ENCODE peak calls at places on chromosomes 16 and 17, in five cellular contexts. U is prostate gland, X is lower leg skin, H is uterus, I is adrenal gland. T is an unnamed sample.

GRCh38 chr17:1617620-1618174 is 10.9 kb downstream of the SLC43A2 start:
- DNase-seq in H (no peak), X (no peak), I (peak), U (no peak), T (no peak)

GRCh38 chr17:70405492-70406220 is 236.3 kb downstream of the KCNJ2 start:
- DNase-seq in X (no peak), I (peak), U (no peak), H (no peak), T (no peak)

GRCh38 chr17:48729335-48730239 is 1.0 kb upstream of the HOXB13 start:
- DNase-seq in X (no peak), H (no peak), I (no peak), U (peak), T (no peak)

GRCh38 chr16:11430601-11431317 is 85.5 kb downstream of the RMI2 start:
- DNase-seq in U (no peak), H (no peak), X (no peak), I (no peak), T (no peak)

GRCh38 chr17:35612924-35613521 is 25.9 kb downstream of the AP2B1 start:
- DNase-seq in I (peak), U (peak), X (no peak), H (no peak), T (no peak)

GRCh38 chr17:72422505-72423285 is 301.9 kb downstream of the SOX9 start:
- DNase-seq in U (no peak), I (peak), X (peak), H (no peak), T (no peak)

GRCh38 chr17:37842401-37842800 is 81.8 kb upstream of the TBC1D3K start:
- DNase-seq in U (no peak), X (no peak), I (no peak), H (no peak), T (no peak)

GRCh38 chr17:12744298-12744697 is 45.0 kb upstream of the ARHGAP44 start:
- DNase-seq in H (no peak), U (no peak), X (no peak), I (no peak), T (no peak)

GRCh38 chr17:30345527-30346075 is 11.7 kb upstream of the TMIGD1 start:
- DNase-seq in U (no peak), H (no peak), X (no peak), I (no peak), T (no peak)

GRCh38 chr16:71357681-71358080 is 842 bp upstream of the CALB2 start:
- DNase-seq in H (no peak), U (no peak), I (peak), X (no peak), T (no peak)

GRCh38 chr16:20650400-20651159 is 46.9 kb downstream of the ACSM1 start:
- DNase-seq in U (no peak), H (no peak), I (no peak), X (no peak), T (no peak)

GRCh38 chr16:50671644-50672260 is 9.4 kb downstream of the SNX20 start:
- DNase-seq in X (no peak), H (no peak), I (peak), U (no peak), T (no peak)

GRCh38 chr16:73253922-73254480 is 206.1 kb upstream of the ZFHX3 start:
- DNase-seq in U (no peak), X (no peak), H (no peak), I (no peak), T (no peak)

GRCh38 chr17:52106638-52107261 is 51.8 kb downstream of the CA10 start:
- DNase-seq in H (peak), X (no peak), I (peak), U (peak), T (no peak)

GRCh38 chr17:46865100-46865499 is 13.7 kb downstream of the WNT9B start:
- DNase-seq in H (no peak), I (no peak), X (no peak), U (no peak), T (no peak)

GRCh38 chr17:27491713-27492190 is 35.5 kb downstream of the KSR1 start:
- DNase-seq in X (no peak), I (no peak), H (no peak), U (no peak), T (no peak)

GRCh38 chr17:2094891-2095535 is 40.1 kb downstream of the HIC1 start:
- DNase-seq in X (peak), H (peak), U (peak), I (peak), T (no peak)

GRCh38 chr17:3891626-3892094 is 1.2 kb downstream of the CAMKK1 start:
- DNase-seq in H (no peak), X (no peak), I (no peak), U (no peak), T (no peak)

GRCh38 chr17:3893003-3893719 is at the start of gene CAMKK1:
- DNase-seq in I (peak), U (peak), X (peak), H (peak), T (no peak)

GRCh38 chr17:3893720-3894116 is 865 bp upstream of the CAMKK1 start:
- DNase-seq in X (no peak), I (no peak), H (no peak), U (no peak), T (no peak)

GRCh38 chr17:3890893-3891219 is 2.0 kb downstream of the CAMKK1 start:
- DNase-seq in U (no peak), H (no peak), I (no peak), X (no peak), T (no peak)

DNA sequence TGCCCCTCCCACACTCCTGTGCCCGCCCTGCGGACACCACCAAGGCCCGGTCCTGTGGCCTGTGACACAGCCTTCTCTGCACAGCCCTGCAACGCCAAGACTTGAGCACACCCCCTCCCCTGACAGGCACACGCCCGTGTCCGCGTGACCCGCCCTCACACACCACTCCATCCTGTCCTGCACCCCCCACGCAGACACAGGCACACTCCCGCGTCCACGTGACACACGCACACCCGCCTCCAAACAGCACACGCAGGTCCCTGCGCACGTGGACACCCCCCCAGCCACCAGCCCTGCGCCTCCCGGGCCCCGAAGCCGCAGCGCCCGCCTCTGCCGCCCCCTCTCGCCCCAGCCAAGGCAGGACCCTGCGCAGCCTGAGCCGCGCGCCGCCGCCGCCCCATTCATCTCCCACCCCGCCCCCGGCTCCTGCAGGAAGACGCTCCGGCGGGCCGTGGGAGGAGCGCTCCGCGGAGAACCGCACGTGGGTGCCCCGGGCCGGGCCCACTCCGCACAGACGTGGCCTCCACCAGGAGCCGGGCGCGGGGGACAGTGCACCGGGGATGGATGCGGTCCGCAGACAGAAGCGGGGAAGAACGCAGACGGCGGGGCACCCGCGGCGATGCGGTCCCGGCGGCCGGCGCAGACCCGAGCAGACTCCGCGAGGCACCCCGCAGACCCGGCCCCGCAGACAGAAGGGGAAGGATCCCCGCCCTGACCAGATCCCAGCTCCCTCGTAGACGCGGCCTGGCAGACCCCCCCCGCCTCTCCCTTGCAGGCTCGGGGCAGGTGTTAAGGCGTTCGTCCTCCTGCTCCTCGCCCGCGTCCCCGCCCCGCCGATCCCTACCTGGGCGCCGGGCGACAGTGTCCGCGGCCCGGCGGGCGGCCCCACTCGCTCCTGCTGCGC is 506 bp downstream of the CAMKK1 start:
- DNase-seq in U (peak), X (peak), H (peak), I (peak), T (no peak)
- TF ChIP-seq POLR2A in U (peak), X (no peak), H (peak), I (no peak), T (no peak)

GRCh38 chr17:20143740-20144139 is 134.6 kb downstream of the SPECC1 start:
- DNase-seq in X (peak), I (no peak), H (no peak), U (no peak), T (no peak)
- TF ChIP-seq POLR2A in X (no peak), I (no peak), H (no peak), U (no peak), T (no peak)

GRCh38 chr16:17432902-17433576 is 37.7 kb downstream of the XYLT1 start:
- DNase-seq in X (no peak), H (peak), I (no peak), U (no peak), T (no peak)
- TF ChIP-seq POLR2A in X (no peak), H (no peak), I (no peak), U (no peak), T (no peak)

GRCh38 chr16:87436225-87437172 is 44.4 kb downstream of the MAP1LC3B start:
- DNase-seq in I (peak), U (no peak), X (no peak), H (no peak), T (no peak)

GRCh38 chr16:87434146-87434667 is 42.1 kb downstream of the MAP1LC3B start:
- DNase-seq in X (no peak), H (no peak), I (no peak), U (no peak), T (no peak)

GRCh38 chr16:87437327-87437726 is 45.2 kb downstream of the MAP1LC3B start:
- DNase-seq in U (no peak), H (no peak), I (no peak), X (no peak), T (no peak)

GRCh38 chr16:87437911-87438610 is 45.9 kb downstream of the MAP1LC3B start:
- DNase-seq in X (no peak), I (no peak), U (no peak), H (no peak), T (no peak)

GRCh38 chr16:87435399-87436224 is 43.5 kb downstream of the MAP1LC3B start:
- DNase-seq in I (no peak), X (no peak), H (no peak), U (no peak), T (no peak)
- TF ChIP-seq POLR2A in I (no peak), X (no peak), H (peak), U (no peak), T (no peak)

GRCh38 chr17:7856081-7856791 is 1.1 kb downstream of the NAA38 start:
- DNase-seq in U (peak), I (peak), X (peak), H (peak), T (no peak)

GRCh38 chr17:7855643-7856080 is 796 bp downstream of the TMEM88 start:
- DNase-seq in I (no peak), X (no peak), H (peak), U (no peak), T (peak)

GRCh38 chr17:7857724-7858486 is at the start of gene CYB5D1:
- DNase-seq in U (peak), I (peak), X (peak), H (peak), T (peak)

GRCh38 chr17:7858487-7858832 is 657 bp downstream of the CYB5D1 start:
- DNase-seq in X (peak), I (peak), H (peak), U (no peak), T (peak)

GRCh38 chr17:7856840-7857723 is at the start of gene NAA38:
- DNase-seq in U (peak), H (peak), I (peak), X (peak), T (peak)
- TF ChIP-seq POLR2A in U (peak), H (peak), I (peak), X (no peak), T (peak)

GRCh38 chr16:567362-568256 is 804 bp downstream of the NHLRC4 start:
- DNase-seq in I (no peak), H (no peak), X (no peak), U (no peak), T (no peak)

GRCh38 chr16:566475-567361 is at the start of gene NHLRC4:
- DNase-seq in U (peak), H (peak), X (peak), I (peak), T (no peak)

GRCh38 chr16:572865-573650 is 3.3 kb downstream of the PIGQ start:
- DNase-seq in H (no peak), U (no peak), X (no peak), I (no peak), T (no peak)

GRCh38 chr16:568401-569258 is 1.1 kb upstream of the PIGQ start:
- DNase-seq in I (no peak), H (no peak), X (no peak), U (no peak), T (no peak)

DNA sequence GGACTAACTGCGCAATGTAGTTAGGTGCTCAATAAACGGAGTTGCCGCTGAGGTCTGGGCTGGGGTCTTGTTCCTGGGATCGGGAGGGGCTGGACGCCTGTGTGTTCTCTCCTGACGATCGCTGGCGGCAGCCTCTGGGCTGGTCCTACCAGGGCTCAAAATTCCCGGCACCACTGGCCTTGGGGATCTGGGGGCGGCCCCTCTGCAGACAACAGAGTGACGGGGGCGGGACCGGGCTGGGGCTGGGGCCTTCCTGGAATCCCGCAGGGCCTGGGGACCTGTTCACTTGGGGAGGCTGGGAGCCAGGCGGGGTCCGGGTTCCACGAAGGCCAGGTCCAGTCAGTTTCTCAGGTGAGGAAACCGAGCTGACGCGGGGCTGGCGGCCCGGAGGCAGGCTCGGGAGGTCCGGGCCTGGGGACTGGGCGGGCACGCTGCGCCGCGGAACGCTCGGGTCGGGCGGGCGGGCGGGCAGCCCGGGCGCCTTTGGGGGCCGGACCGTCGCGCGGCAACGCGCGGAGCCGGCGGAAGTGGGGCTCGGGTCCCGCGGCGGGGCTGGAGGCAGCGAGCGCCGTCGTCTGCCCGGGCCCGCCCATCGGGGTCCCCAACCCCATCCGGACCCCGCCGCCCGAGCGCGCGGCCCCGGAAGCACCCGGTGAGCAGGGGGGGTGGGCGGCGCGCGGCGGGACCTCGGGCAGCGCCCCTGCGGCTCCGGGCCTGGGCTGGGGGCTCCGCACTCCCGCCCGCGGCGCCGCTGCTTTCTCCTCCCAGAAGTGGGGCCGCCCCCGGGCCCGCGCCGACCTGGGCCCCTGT is at the start of gene PIGQ:
- DNase-seq in U (peak), I (peak), H (peak), X (peak), T (no peak)
- TF ChIP-seq POLR2A in U (no peak), I (no peak), H (peak), X (no peak), T (no peak)

DNA sequence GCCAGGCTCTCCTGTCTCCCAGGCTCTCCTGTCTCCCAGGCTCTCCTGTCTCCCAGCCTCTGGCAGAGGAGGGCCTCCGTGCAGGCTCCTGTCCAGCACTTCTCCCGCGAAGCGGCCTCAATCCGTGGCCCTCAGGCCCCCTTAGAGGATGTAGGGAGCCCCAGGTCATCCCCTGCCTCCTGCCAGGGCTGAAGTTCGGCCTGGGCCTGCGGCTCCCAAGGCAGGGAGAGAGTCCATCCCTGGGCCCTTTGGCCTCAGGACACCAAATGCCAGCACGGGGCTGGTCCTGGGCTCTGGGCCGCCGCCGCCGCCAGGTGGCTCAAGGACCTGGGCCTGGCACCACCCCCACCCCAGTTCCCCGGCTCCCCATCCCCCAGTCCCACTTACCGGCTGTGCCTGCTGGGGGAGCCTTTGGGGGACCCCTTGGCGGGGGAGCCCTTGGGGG is 370 bp downstream of the EVPL start:
- DNase-seq in I (no peak), U (peak), H (no peak), X (no peak), T (no peak)
- TF ChIP-seq POLR2A in I (no peak), U (no peak), H (no peak), X (no peak), T (no peak)

GRCh38 chr16:81585785-81586184 is 141.2 kb downstream of the CMIP start:
- DNase-seq in I (no peak), X (no peak), U (no peak), H (no peak), T (no peak)
- TF ChIP-seq POLR2A in I (no peak), X (no peak), U (no peak), H (no peak), T (no peak)

GRCh38 chr16:30063893-30064745 is 1.4 kb upstream of the ALDOA start:
- DNase-seq in H (peak), I (peak), X (peak), U (peak), T (no peak)
- TF ChIP-seq POLR2A in H (no peak), I (no peak), X (no peak), U (peak), T (no peak)